ENCODE peak calls at places on chromosomes 3 and 15, in five cellular contexts. I, Z, D, J and Y are unnamed samples.
A peak's percentile ranks its signal among the peaks of the same experiment; 100 is the strongest.

GRCh38 chr3:172357850-172358754 is 90.2 kb downstream of the GHSR start:
- DNase-seq in I (no peak), Z (no peak), D (no peak), J (peak; percentile 60), Y (no peak)

GRCh38 chr15:67120839-67121540 is 55.6 kb downstream of the SMAD3 start:
- DNase-seq in I (peak; percentile 85), Z (peak; percentile 67), D (peak; percentile 90), J (peak; percentile 95), Y (peak; percentile 85)

GRCh38 chr3:54928056-54928770 is at the start of gene LRTM1:
- DNase-seq in I (no peak), Z (no peak), D (no peak), J (no peak), Y (no peak)

GRCh38 chr15:31228980-31229826 is 97.4 kb upstream of the KLF13 start:
- DNase-seq in I (no peak), Z (no peak), D (peak; percentile 52), J (no peak), Y (no peak)

GRCh38 chr15:60396964-60397771 is 618 bp downstream of the ANXA2 start:
- DNase-seq in I (no peak), Z (peak; percentile 5), D (peak; percentile 60), J (peak; percentile 71), Y (peak; percentile 43)

GRCh38 chr3:61537366-61537765 is 24.0 kb upstream of the PTPRG start:
- DNase-seq in I (no peak), Z (no peak), D (no peak), J (no peak), Y (no peak)

GRCh38 chr15:65901836-65902235 is 32.5 kb downstream of the RAB11A start:
- DNase-seq in I (no peak), Z (no peak), D (no peak), J (no peak), Y (no peak)

GRCh38 chr3:100603449-100603848 is 6.0 kb upstream of the ADGRG7 start:
- DNase-seq in I (no peak), Z (no peak), D (no peak), J (peak; percentile 24), Y (no peak)

GRCh38 chr3:190081387-190081786 is 39.3 kb downstream of the P3H2 start:
- DNase-seq in I (no peak), Z (no peak), D (no peak), J (no peak), Y (no peak)

GRCh38 chr3:18064586-18064985 is 322.2 kb upstream of the TBC1D5 start:
- DNase-seq in I (no peak), Z (no peak), D (no peak), J (no peak), Y (no peak)

GRCh38 chr3:110521019-110521418 is 550.6 kb upstream of the NECTIN3 start:
- DNase-seq in I (peak; percentile 85), Z (no peak), D (peak; percentile 12), J (peak; percentile 97), Y (no peak)

GRCh38 chr15:66894986-66895780 is 170.2 kb upstream of the SMAD3 start:
- DNase-seq in I (no peak), Z (no peak), D (no peak), J (peak; percentile 18), Y (no peak)

GRCh38 chr3:32347286-32348125 is 44.1 kb upstream of the CMTM7 start:
- DNase-seq in I (no peak), Z (no peak), D (no peak), J (peak; percentile 18), Y (no peak)

GRCh38 chr3:115428825-115429224 is 194.5 kb upstream of the GAP43 start:
- DNase-seq in I (no peak), Z (no peak), D (no peak), J (peak; percentile 14), Y (no peak)

GRCh38 chr15:25439456-25439836 is 622 bp upstream of the UBE3A start:
- DNase-seq in I (no peak), Z (no peak), D (peak; percentile 59), J (peak; percentile 43), Y (no peak)

GRCh38 chr15:63506537-63507035 is 2.2 kb downstream of the USP3 start:
- DNase-seq in I (no peak), Z (no peak), D (no peak), J (peak; percentile 63), Y (no peak)

GRCh38 chr3:37130984-37131975 is 43.1 kb downstream of the LRRFIP2 start:
- DNase-seq in I (no peak), Z (no peak), D (no peak), J (no peak), Y (no peak)

GRCh38 chr15:22944651-22945050 is 35.5 kb downstream of the CYFIP1 start:
- DNase-seq in I (no peak), Z (no peak), D (peak; percentile 80), J (no peak), Y (no peak)

GRCh38 chr3:155111971-155112370 is 31.9 kb downstream of the MME start:
- DNase-seq in I (no peak), Z (no peak), D (no peak), J (no peak), Y (no peak)

GRCh38 chr3:164832216-164832615 is 246.1 kb downstream of the SI start:
- DNase-seq in I (no peak), Z (no peak), D (no peak), J (no peak), Y (no peak)

GRCh38 chr15:48336940-48337339 is 5.7 kb downstream of the DUT start:
- DNase-seq in I (no peak), Z (no peak), D (no peak), J (peak; percentile 12), Y (no peak)

GRCh38 chr3:187130346-187131066 is 8.8 kb downstream of the RPL39L start:
- DNase-seq in I (peak; percentile 10), Z (peak; percentile 20), D (no peak), J (peak; percentile 68), Y (peak; percentile 47)
- H3K27ac ChIP-seq in I (no peak overlapping the region), Z (peak overlapping the region; percentile 82), D (no peak overlapping the region), J (no peak overlapping the region), Y (peak overlapping the region; percentile 38)

GRCh38 chr15:96338772-96339661 is 8.5 kb downstream of the NR2F2 start:
- DNase-seq in I (no peak), Z (no peak), D (no peak), J (peak; percentile 67), Y (no peak)

GRCh38 chr15:96341465-96342142 is 11.1 kb downstream of the NR2F2 start:
- DNase-seq in I (no peak), Z (no peak), D (no peak), J (peak; percentile 64), Y (no peak)

GRCh38 chr15:96340611-96341464 is 10.3 kb downstream of the NR2F2 start:
- DNase-seq in I (no peak), Z (no peak), D (no peak), J (peak; percentile 83), Y (no peak)

GRCh38 chr15:96339662-96340347 is 9.3 kb downstream of the NR2F2 start:
- DNase-seq in I (no peak), Z (no peak), D (no peak), J (peak; percentile 63), Y (no peak)

DNA sequence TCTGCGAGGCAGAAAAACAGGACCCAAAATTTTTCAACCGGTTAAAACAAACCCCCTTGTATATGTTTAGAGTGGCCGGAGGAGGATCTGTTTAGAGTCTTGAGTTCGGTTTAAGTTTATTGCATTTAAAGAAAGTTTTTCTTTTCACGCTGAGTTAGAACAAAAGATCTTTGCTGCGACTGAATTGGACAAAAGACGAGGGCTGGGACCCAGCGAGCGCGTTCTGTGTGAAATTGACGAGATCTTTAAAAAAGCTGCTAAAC is 9.8 kb downstream of the NR2F2 start:
- DNase-seq in I (no peak), Z (no peak), D (no peak), J (no peak), Y (no peak)
- H3K27ac ChIP-seq in I (peak overlapping the region; percentile 86), Z (no peak overlapping the region), D (peak overlapping the region; percentile 61), J (peak overlapping the region; percentile 95), Y (no peak overlapping the region)

DNA sequence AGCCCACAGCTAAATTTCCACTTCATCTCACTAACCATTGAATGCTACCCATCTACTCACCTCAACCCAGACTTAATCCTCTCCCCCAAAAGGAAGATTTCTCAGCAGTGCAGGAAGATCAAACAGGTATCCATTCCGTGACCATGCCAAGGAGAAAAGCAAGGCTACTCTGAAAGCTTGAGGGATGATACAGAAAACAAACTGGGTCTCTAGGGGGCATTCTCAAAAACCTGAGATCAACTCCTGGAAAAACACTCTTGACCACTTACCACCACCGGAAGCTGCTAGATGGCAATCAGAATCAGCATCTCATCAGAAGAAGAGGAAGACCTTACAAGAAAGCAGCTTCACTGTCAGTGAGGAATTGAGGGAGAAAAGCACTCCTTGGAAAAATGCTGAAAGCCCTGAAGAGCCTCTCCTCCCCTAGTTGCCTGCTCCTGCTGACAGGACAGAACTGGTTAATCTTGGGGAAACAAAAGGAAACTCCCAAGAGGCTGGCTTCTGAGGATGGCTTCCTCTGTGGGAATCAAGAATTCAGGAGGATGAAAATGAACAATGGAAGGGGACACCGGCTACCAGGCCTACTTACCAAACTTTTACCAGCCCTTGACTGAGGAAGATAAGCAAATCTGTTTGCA is at the start of gene ATP8B4:
- DNase-seq in I (no peak), Z (no peak), D (no peak), J (no peak), Y (no peak)
- H3K27ac ChIP-seq in I (no peak within 1 kb of the TSS), Z (no peak within 1 kb of the TSS), D (no peak within 1 kb of the TSS), J (no peak within 1 kb of the TSS), Y (no peak within 1 kb of the TSS)

DNA sequence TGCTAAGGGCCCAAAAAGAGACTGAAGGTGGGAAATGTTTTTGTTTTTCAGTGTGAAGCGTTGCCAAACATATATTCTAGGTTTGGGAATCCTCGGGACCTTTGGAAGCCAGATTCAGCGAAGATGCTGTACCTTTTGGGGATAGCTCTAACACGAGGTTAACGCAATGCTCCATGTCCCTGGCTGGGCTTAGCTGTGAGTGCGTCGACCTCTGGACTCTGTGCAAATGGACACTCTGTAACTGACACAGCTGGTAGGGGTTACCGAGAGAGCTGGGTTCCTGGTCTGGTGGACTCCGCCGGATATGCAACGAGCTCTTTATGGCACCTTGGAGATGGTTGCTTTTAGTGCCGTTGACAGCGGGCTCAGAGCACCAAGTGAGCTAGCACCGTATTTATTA is 724 bp upstream of the SH3GL3 start:
- DNase-seq in I (no peak), Z (no peak), D (no peak), J (no peak), Y (no peak)
- H3K27ac ChIP-seq in I (no peak overlapping the region), Z (no peak overlapping the region), D (no peak overlapping the region), J (no peak overlapping the region), Y (no peak overlapping the region)

DNA sequence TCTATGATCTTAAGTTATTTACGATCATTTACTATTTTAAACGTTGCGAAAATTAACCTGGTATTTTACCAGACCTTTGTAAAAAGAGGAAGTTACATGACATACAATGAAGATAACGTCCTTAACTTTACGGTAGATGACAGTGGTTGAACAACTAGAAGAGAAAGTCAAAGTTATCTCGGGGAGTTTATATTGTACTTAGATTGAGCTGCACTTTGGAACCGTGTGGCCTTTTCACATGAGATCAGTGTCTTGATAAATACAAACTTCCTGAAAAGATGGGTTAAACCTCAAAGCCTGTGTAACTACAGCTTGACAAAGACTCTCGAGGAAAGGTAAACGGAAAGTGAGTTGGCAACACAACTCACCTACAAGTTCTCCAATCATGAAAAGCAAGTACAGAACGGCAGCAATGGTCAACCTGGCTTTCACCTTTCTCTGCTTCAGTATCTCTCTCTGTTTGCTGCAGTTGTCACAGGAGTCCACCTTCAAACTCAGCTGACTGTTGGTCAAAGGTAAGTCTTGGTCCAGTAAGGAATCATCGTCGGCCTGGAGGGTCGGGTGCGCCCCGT is 873 bp downstream of the SLC30A4 start:
- DNase-seq in I (no peak), Z (no peak), D (no peak), J (peak; percentile 14), Y (no peak)
- H3K27ac ChIP-seq in I (no peak overlapping the region), Z (no peak overlapping the region), D (no peak overlapping the region), J (no peak overlapping the region), Y (peak overlapping the region; percentile 31)